ENCODE peak calls at places on chromosomes 3 and 15, in seven cellular contexts. Q is cardiac fibroblast, L is breast epithelium, A is heart left ventricle, H is psoas muscle, Y is neural progenitor cell, B is AG09309. F is an unnamed sample.

GRCh38 chr15:84702961-84703482 is 12.9 kb downstream of the SEC11A start:
- DNase-seq in Q (peak), L (peak), A (peak), H (no peak), Y (no peak), B (no peak), F (no peak)

GRCh38 chr3:57012847-57013246 is 47.6 kb upstream of the SPATA12 start:
- DNase-seq in Q (no peak), L (no peak), A (no peak), H (no peak), Y (no peak), B (no peak), F (no peak)

GRCh38 chr3:54733079-54733478 is 194.8 kb downstream of the LRTM1 start:
- DNase-seq in Q (no peak), L (no peak), A (no peak), H (no peak), Y (no peak), B (no peak), F (peak)

GRCh38 chr3:134308350-134308891 is 57.8 kb upstream of the RYK start:
- DNase-seq in Q (peak), L (peak), A (peak), H (peak), Y (peak), B (peak), F (peak)

GRCh38 chr15:85825719-85826118 is 31.0 kb upstream of the KLHL25 start:
- DNase-seq in Q (no peak), L (peak), A (no peak), H (no peak), Y (no peak), B (no peak), F (no peak)

GRCh38 chr15:63815796-63816533 is 17.8 kb downstream of the HERC1 start:
- DNase-seq in Q (peak), L (no peak), A (no peak), H (no peak), Y (no peak), B (peak), F (no peak)

GRCh38 chr3:169203631-169204550 is 459.6 kb downstream of the MECOM start:
- DNase-seq in Q (no peak), L (no peak), A (no peak), H (no peak), Y (no peak), B (no peak), F (no peak)

GRCh38 chr3:127518456-127519081 is 72.0 kb downstream of the TPRA1 start:
- DNase-seq in Q (no peak), L (no peak), A (no peak), H (no peak), Y (no peak), B (no peak), F (no peak)

GRCh38 chr3:61425356-61425755 is 136.0 kb upstream of the PTPRG start:
- DNase-seq in Q (no peak), L (no peak), A (no peak), H (no peak), Y (no peak), B (no peak), F (no peak)

GRCh38 chr3:49386056-49386756 is 25.6 kb downstream of the RHOA start:
- DNase-seq in Q (no peak), L (no peak), A (no peak), H (no peak), Y (no peak), B (no peak), F (no peak)

GRCh38 chr3:127645371-127646015 is 16.5 kb downstream of the PODXL2 start:
- DNase-seq in Q (no peak), L (no peak), A (no peak), H (no peak), Y (no peak), B (no peak), F (no peak)

GRCh38 chr3:11238057-11238456 is 34.1 kb upstream of the ATG7 start:
- DNase-seq in Q (peak), L (no peak), A (no peak), H (no peak), Y (no peak), B (peak), F (peak)

GRCh38 chr3:130897316-130897715 is 3.4 kb downstream of the ATP2C1 start:
- DNase-seq in Q (no peak), L (no peak), A (no peak), H (no peak), Y (no peak), B (no peak), F (no peak)

GRCh38 chr3:155745795-155746550 is 1.1 kb upstream of the PLCH1 start:
- DNase-seq in Q (no peak), L (no peak), A (no peak), H (no peak), Y (peak), B (no peak), F (peak)

GRCh38 chr3:64650096-64650622 is 37.6 kb downstream of the ADAMTS9 start:
- DNase-seq in Q (no peak), L (no peak), A (no peak), H (no peak), Y (no peak), B (no peak), F (no peak)

GRCh38 chr15:25179673-25180511 is 225.1 kb downstream of the SNRPN start:
- DNase-seq in Q (no peak), L (peak), A (peak), H (peak), Y (no peak), B (no peak), F (no peak)

GRCh38 chr3:132135628-132136333 is 101.0 kb upstream of the CPNE4 start:
- DNase-seq in Q (peak), L (no peak), A (no peak), H (no peak), Y (peak), B (peak), F (peak)

GRCh38 chr15:34241376-34242350 is 16.8 kb downstream of the EMC4 start:
- DNase-seq in Q (peak), L (no peak), A (no peak), H (no peak), Y (peak), B (no peak), F (no peak)

GRCh38 chr3:105362021-105362665 is 4.6 kb upstream of the ALCAM start:
- DNase-seq in Q (peak), L (no peak), A (no peak), H (no peak), Y (no peak), B (no peak), F (no peak)

GRCh38 chr3:111303760-111304159 is 232.1 kb downstream of the NECTIN3 start:
- DNase-seq in Q (no peak), L (no peak), A (no peak), H (no peak), Y (no peak), B (peak), F (no peak)

GRCh38 chr15:51619331-51620033 is 3.1 kb downstream of the DMXL2 start:
- DNase-seq in Q (no peak), L (no peak), A (no peak), H (no peak), Y (no peak), B (no peak), F (no peak)

GRCh38 chr3:43861635-43862034 is 170.9 kb downstream of the ABHD5 start:
- DNase-seq in Q (no peak), L (no peak), A (no peak), H (no peak), Y (no peak), B (no peak), F (no peak)

GRCh38 chr3:16319307-16319706 is 54.3 kb downstream of the OXNAD1 start:
- DNase-seq in Q (no peak), L (no peak), A (no peak), H (no peak), Y (peak), B (no peak), F (no peak)

GRCh38 chr3:129228891-129229585 is 20.4 kb upstream of the COPG1 start:
- DNase-seq in Q (peak), L (no peak), A (peak), H (no peak), Y (no peak), B (peak), F (peak)

GRCh38 chr3:71977525-71977924 is 192.6 kb upstream of the PROK2 start:
- DNase-seq in Q (no peak), L (no peak), A (no peak), H (no peak), Y (no peak), B (no peak), F (no peak)

GRCh38 chr3:154730221-154730620 is 300.2 kb upstream of the GPR149 start:
- DNase-seq in Q (no peak), L (no peak), A (no peak), H (no peak), Y (no peak), B (no peak), F (peak)

GRCh38 chr3:141331370-141332318 is 36.7 kb upstream of the ZBTB38 start:
- DNase-seq in Q (peak), L (no peak), A (peak), H (peak), Y (no peak), B (peak), F (peak)

GRCh38 chr3:156465222-156465621 is 89.7 kb downstream of the SSR3 start:
- DNase-seq in Q (no peak), L (no peak), A (no peak), H (no peak), Y (no peak), B (no peak), F (no peak)

GRCh38 chr3:169759256-169759655 is 5.6 kb downstream of the TERC start:
- DNase-seq in Q (peak), L (no peak), A (no peak), H (no peak), Y (no peak), B (no peak), F (no peak)

GRCh38 chr15:45394681-45395080 is 16.3 kb upstream of the GATM start:
- DNase-seq in Q (no peak), L (no peak), A (no peak), H (no peak), Y (no peak), B (no peak), F (no peak)

GRCh38 chr15:45397116-45397665 is 18.8 kb upstream of the GATM start:
- DNase-seq in Q (no peak), L (no peak), A (no peak), H (no peak), Y (no peak), B (no peak), F (no peak)

GRCh38 chr15:45395956-45396355 is 17.6 kb upstream of the GATM start:
- DNase-seq in Q (no peak), L (no peak), A (no peak), H (no peak), Y (no peak), B (no peak), F (no peak)

GRCh38 chr15:45391746-45392711 is 13.7 kb upstream of the GATM start:
- DNase-seq in Q (no peak), L (no peak), A (no peak), H (no peak), Y (no peak), B (no peak), F (no peak)

DNA sequence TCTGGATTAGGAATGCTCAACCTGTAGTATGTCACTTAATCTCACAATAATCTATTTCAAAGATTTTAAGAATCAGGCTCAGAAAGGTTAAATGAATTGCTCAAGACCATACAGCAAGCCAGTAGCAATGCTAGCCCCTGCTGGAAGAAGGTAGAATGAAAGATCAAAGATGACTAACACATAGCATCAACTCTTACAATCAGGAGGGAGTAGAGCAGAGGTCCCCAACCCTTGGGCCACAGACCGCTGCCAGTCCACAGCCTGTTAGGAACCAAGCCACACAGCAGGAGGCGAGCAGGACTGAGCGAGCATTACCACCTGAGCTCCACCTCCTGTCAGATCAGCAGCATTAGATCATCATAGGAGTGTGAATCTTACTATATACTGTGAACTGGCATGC is 15.5 kb upstream of the GATM start:
- DNase-seq in Q (no peak), L (no peak), A (no peak), H (no peak), Y (no peak), B (no peak), F (no peak)
- TF ChIP-seq CTCF in Q (peak), L (no peak), A (no peak), H (no peak), Y (peak), B (peak), F (peak)

DNA sequence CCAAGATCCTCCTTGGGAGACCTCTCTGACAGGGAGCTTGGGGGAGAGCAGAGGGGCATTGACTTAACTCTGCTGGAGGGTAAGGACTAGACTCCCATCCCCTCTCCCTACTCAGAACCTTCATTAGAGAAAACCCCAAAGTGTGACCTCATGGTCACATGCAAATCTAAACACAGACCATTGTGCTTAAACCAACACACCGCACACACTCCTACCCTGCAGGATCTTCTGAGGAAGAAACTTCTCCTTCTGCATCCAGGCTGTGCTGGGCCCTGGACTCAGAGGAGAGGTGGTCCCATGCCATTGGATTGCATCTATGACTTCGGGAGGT is 797 bp upstream of the PARP16 start:
- DNase-seq in Q (no peak), L (no peak), A (no peak), H (no peak), Y (no peak), B (no peak), F (no peak)
- H3K4me3 ChIP-seq in Q (no peak), L (no peak), A (no peak), H (peak), Y (no peak), B (no peak), F (peak)

GRCh38 chr15:62124953-62125263 is 40.2 kb downstream of the C2CD4B start:
- DNase-seq in Q (no peak), L (no peak), A (no peak), H (no peak), Y (no peak), B (no peak), F (no peak)
- TF ChIP-seq CTCF in Q (no peak), L (no peak), A (no peak), H (no peak), Y (no peak), B (no peak), F (no peak)

DNA sequence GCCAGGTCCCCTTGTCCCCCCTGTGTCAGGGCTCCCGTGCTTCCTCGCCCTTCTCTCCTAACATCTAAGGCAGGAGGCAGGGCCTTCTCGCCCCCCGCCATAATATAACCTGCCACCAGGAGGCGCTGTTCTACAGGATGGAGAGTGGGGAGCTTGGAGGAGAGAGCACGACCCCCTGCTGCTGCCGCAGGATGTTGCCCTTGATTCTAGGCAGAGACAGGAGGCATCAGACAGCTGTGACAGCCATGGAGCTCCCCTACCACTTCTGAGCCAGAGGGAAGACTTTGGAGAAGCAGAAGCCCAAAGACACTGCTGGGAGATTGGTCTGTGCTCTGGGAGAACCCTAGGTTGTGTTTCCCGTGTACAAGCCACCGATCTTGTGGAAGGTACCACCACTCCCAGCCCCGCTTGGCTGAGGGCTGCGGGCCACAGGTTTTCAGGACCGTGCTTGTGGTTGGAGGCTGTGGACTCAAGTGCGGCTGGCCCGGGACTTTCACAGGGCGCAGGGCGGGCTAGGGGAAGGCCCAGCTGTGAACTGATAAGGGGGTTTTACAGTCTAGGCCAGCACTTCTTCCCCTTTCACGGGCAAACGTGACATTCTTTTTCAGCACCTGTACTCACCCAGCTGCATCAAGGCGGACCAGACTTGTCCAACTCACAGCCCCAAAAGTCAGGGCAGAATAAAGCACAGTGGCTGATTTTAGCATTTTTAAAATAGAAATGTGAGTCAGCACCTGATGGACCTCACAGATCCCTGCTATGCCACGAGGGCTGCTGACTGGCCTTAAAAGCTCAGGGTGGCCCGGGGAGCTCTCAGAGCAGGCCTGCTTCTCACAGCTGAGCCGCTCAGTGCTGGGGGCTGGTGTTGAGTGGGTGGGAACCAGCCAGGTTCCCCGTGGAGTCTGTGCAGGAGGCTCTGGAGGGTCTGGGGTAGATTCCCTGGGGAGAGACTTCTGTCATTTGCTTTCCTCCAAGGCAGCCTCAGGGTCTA is 2.6 kb upstream of the TIGIT start:
- DNase-seq in Q (peak), L (peak), A (peak), H (peak), Y (peak), B (no peak), F (no peak)
- H3K4me3 ChIP-seq in Q (no peak), L (no peak), A (no peak), H (no peak), Y (no peak), B (no peak), F (no peak)

GRCh38 chr3:5310509-5310908 is 123.0 kb downstream of the EDEM1 start:
- DNase-seq in Q (no peak), L (no peak), A (no peak), H (no peak), Y (no peak), B (no peak), F (no peak)

GRCh38 chr3:5312278-5312677 is 124.8 kb downstream of the EDEM1 start:
- DNase-seq in Q (no peak), L (no peak), A (no peak), H (no peak), Y (no peak), B (no peak), F (no peak)

GRCh38 chr3:5305681-5305983 is 118.1 kb downstream of the EDEM1 start:
- DNase-seq in Q (no peak), L (no peak), A (no peak), H (no peak), Y (no peak), B (no peak), F (no peak)

GRCh38 chr3:5309181-5309580 is 121.7 kb downstream of the EDEM1 start:
- DNase-seq in Q (no peak), L (no peak), A (no peak), H (no peak), Y (no peak), B (no peak), F (no peak)

DNA sequence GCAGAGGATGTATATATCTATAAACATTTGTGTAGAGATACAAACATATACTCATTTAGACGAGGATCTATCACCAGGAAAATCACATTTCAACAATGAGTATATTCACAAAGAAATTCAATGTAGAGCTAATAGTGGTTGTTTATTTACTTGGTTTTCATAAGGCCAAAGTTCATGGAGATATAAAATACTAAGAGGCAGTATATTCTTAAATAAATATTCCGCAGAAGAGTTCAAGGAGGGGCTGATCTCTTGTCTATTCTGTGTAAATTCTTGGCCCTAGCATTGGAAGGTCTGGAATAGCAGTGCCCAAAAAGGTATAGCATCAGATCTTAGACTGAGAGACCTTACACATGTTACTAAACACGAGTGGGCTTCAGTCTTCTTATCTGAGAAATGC is 122.1 kb downstream of the EDEM1 start:
- DNase-seq in Q (no peak), L (no peak), A (no peak), H (no peak), Y (no peak), B (no peak), F (no peak)
- TF ChIP-seq CTCF in Q (no peak), L (no peak), A (no peak), H (no peak), Y (no peak), B (no peak), F (no peak)

F was measured in retinal pigment epithelial cell.